ENCODE peak calls at places on chromosomes 2 and 18, in five cellular contexts. V is HFF-Myc, T is GM13977, K is stomach, J is heart right ventricle. Y is an unnamed sample.

GRCh38 chr2:85680707-85681353 is 12.8 kb upstream of the SFTPB start:
- DNase-seq in T (no peak), V (no peak), J (no peak), K (no peak), Y (peak)

GRCh38 chr2:146844226-146844990 is 1000.4 kb upstream of the ACVR2A start:
- DNase-seq in K (no peak), J (no peak), T (no peak), V (no peak), Y (no peak)

GRCh38 chr2:71619230-71619741 is 165.9 kb downstream of the DYSF start:
- DNase-seq in J (no peak), T (no peak), V (no peak), K (peak), Y (peak)

GRCh38 chr2:127305985-127306585 is 12.1 kb upstream of the ERCC3 start:
- DNase-seq in K (no peak), J (no peak), T (no peak), V (no peak), Y (no peak)

GRCh38 chr2:24855022-24855622 is 61.9 kb downstream of the CENPO start:
- DNase-seq in T (no peak), K (no peak), V (no peak), J (no peak), Y (no peak)

GRCh38 chr2:241001413-241002274 is 3.2 kb downstream of the SNED1 start:
- DNase-seq in V (no peak), J (no peak), K (no peak), T (no peak), Y (no peak)

GRCh38 chr2:109084341-109084740 is 44.7 kb upstream of the SH3RF3 start:
- DNase-seq in V (no peak), T (no peak), J (no peak), K (no peak), Y (no peak)

GRCh38 chr2:30979822-30980245 is 158.4 kb downstream of the GALNT14 start:
- DNase-seq in V (peak), K (no peak), J (no peak), T (no peak), Y (no peak)

GRCh38 chr2:200405599-200406298 is 99.3 kb downstream of the SPATS2L start:
- DNase-seq in J (no peak), T (no peak), K (no peak), V (peak), Y (no peak)

GRCh38 chr2:156797832-156798231 is 361.7 kb downstream of the GPD2 start:
- DNase-seq in V (no peak), J (no peak), K (no peak), T (no peak), Y (no peak)

GRCh38 chr2:56749152-56749752 is 565.5 kb downstream of the CCDC85A start:
- DNase-seq in V (peak), K (no peak), T (peak), J (no peak), Y (no peak)
- TF ChIP-seq CTCF in V (no peak), K (no peak), T (peak), J (peak), Y (peak)

GRCh38 chr18:11830585-11830984 is 20.6 kb upstream of the CHMP1B start:
- DNase-seq in V (no peak), J (no peak), K (no peak), T (no peak), Y (no peak)

GRCh38 chr18:11827963-11828362 is 23.2 kb upstream of the CHMP1B start:
- DNase-seq in K (no peak), J (no peak), T (no peak), V (no peak), Y (no peak)

GRCh38 chr18:11828772-11829432 is 22.3 kb upstream of the CHMP1B start:
- DNase-seq in J (no peak), T (no peak), V (no peak), K (no peak), Y (no peak)

GRCh38 chr18:11823545-11823944 is 27.7 kb upstream of the CHMP1B start:
- DNase-seq in J (no peak), V (no peak), K (no peak), T (no peak), Y (no peak)

DNA sequence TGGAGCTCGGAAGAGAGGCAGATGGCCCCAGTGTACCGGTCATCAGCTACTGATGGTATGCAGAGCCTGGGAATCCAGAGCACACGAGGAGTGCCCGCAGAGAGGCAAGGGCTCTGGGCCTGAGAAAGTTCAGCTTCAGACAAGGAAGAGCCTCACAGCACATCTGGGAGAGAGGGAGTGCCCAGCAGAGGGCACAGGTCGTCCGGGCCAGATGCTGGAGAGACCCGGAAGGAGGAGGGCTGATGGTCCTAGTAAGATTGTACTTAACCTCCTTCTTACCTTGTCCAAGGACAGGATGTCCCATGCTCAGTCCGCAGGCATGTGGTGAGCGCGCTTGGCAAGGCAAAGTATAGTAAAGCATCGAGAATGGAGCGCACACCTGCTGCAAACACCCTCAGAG is 24.4 kb upstream of the CHMP1B start:
- DNase-seq in T (no peak), V (no peak), K (no peak), J (no peak), Y (no peak)
- TF ChIP-seq CTCF in T (no peak), V (no peak), K (no peak), J (no peak), Y (no peak)

GRCh38 chr2:46870051-46870839 is 45.4 kb downstream of the MCFD2 start:
- DNase-seq in J (no peak), T (no peak), V (no peak), K (no peak), Y (no peak)
- TF ChIP-seq CTCF in J (no peak), T (no peak), V (no peak), K (no peak), Y (no peak)

DNA sequence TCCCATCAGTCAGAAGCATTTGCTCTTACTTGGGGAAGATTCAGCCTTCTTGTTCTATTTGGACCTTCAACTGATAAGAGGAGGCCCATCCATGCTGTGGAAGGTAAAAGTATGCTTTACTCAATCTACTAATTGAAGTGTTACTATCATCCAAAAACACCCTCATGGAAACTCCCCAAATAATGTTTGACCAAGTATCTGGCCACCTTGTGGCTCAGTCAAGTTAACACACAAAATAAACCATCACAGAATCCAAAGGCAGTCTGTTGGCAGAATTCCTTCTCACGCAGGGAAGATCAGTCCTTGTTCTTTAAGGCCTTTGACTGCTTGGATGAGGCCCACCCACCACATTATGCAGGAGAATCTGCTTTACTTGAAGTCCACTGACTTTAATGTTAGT is 531.2 kb upstream of the SMIM21 start:
- DNase-seq in T (no peak), K (no peak), V (no peak), J (no peak), Y (no peak)
- TF ChIP-seq CTCF in T (no peak), K (no peak), V (peak), J (no peak), Y (peak)

DNA sequence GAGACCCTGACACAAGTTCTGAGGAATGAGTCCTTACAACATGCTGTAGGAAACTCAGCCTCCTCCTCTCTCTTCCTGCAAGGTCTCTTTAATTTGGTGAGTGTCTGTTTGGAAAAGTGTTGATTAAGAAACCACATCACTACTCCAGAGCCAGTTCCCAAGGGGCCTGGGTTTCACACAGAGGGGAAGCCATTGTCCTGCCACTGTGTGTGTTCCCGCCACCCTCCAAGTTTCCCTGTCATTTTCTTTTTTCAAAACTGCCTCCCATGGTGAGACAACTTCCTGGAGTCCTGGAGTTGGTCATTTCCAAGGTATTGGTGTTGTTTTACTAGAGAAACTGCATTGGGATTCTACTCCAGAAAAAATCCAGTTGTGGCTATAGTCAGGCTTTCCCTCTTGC is 232.0 kb upstream of the PARD3B start:
- DNase-seq in K (no peak), V (no peak), J (no peak), T (no peak), Y (no peak)
- TF ChIP-seq CTCF in K (no peak), V (no peak), J (no peak), T (no peak), Y (no peak)

DNA sequence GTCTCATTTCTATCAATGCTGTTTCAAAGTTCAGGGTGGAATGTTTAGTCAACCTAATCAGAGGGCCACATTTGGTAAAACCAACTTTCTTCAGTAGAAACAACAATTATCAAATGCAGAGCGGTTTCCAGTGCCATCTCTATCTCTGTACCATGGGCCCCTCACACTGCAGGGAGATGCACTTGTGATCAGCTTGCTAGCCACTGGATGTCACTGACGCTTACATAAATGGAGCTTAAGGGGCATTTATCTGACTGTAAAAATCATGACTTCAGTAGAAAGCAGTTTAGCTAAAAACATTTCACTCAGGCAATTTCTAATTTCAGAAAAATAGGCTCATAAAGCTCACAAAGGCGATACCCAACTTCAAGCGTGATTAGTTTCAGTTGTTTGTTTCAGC is 678.0 kb downstream of the ZEB2 start:
- DNase-seq in T (no peak), K (no peak), V (no peak), J (no peak), Y (no peak)
- TF ChIP-seq CTCF in T (peak), K (no peak), V (no peak), J (no peak), Y (peak)

DNA sequence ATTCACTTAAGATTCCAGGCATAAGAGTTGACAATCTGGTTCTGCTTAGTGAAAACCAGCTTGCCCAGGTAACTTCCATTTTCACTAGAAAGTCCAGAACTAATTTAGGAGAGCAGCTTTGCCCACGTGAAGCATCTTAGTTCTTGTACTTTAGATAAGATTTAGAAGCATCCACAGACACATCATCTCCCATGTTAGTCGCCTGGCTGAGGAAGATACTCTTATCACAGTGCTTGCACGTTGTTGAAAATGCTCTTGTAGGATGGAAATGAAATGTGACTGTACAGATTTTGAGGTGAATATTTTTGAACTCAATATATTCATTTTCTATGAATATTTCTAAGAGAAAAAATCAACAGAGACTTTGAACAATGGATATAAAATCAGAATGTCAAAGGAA is 159.7 kb downstream of the SOCS6 start:
- DNase-seq in V (no peak), T (no peak), K (no peak), J (no peak), Y (no peak)
- TF ChIP-seq CTCF in V (no peak), T (no peak), K (no peak), J (no peak), Y (no peak)

GRCh38 chr2:61538179-61538919 is at the start of gene XPO1:
- DNase-seq in J (peak), V (peak), K (peak), T (peak), Y (peak)
- TF ChIP-seq CTCF in J (no peak), V (no peak), K (no peak), T (no peak), Y (no peak)

DNA sequence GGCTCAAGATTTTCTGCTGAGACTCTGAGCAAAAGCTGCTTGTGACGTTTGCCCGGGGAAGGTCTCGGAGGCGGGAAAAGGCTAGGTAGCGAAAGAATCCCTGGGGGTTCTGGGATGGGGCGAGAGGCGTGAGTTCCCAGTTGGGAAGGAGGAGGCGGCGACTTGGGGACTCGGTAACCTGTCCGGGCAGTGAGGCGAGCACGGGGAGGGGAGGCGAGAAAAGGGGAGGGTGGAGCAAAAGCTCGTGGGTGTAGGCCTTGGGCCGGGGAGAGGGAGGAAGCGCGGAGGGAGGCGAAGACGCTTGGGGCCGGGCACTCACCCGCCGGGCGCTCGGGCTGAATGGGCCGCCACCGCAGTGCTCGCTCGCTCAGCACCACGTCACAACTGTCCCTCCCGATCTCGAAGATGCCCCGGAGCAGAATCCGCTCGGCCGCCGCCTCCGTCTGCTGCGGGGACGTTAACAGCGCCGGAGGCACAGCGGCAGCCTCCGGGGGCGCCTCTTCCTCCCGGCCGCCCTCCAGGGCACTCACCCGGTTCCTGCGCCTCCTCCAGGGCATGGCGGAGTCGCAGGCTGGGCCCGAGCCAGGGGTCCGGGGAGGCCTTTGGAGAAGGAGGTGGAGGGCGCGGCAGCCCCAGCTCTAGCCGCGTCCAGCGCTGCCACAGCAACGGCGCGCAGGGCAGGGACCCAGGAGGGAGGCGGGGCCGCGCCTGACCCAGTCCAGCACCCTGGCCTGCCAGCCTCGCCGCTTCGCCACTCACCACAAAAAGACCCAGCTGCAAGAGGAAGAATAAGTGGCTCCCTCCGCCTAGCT is at the start of gene CERKL:
- DNase-seq in J (peak), T (peak), V (no peak), K (peak), Y (no peak)
- TF ChIP-seq CTCF in J (no peak), T (no peak), V (no peak), K (no peak), Y (peak)

GRCh38 chr2:221229097-221229496 is 343.0 kb downstream of the EPHA4 start:
- DNase-seq in J (no peak), T (no peak), K (no peak), V (no peak), Y (no peak)
- TF ChIP-seq CTCF in J (no peak), T (no peak), K (no peak), V (no peak), Y (no peak)

Y was measured in chondrocyte.